ENCODE peak calls at places on chromosomes 3 and 15, in eight cellular contexts. C, B, O, I, Q, V, A and E are unnamed samples.

GRCh38 chr3:30750967-30751366 is 143.5 kb downstream of the GADL1 start:
- DNase-seq in C (no peak), B (no peak), O (no peak), I (no peak), Q (no peak), V (no peak), A (peak), E (no peak)

GRCh38 chr3:170027691-170028102 is 10.1 kb upstream of the GPR160 start:
- DNase-seq in C (no peak), B (no peak), O (no peak), I (no peak), Q (no peak), V (no peak), A (no peak), E (no peak)

GRCh38 chr3:137032465-137033120 is 74.8 kb downstream of the IL20RB start:
- DNase-seq in C (peak), B (peak), O (peak), I (peak), Q (peak), V (peak), A (peak), E (peak)

GRCh38 chr3:39454818-39455217 is 12.7 kb upstream of the MOBP start:
- DNase-seq in C (no peak), B (no peak), O (no peak), I (no peak), Q (no peak), V (no peak), A (no peak), E (no peak)

GRCh38 chr15:34206016-34206415 is 3.9 kb downstream of the KATNBL1 start:
- DNase-seq in C (no peak), B (no peak), O (no peak), I (no peak), Q (no peak), V (no peak), A (no peak), E (no peak)

GRCh38 chr3:46991406-46992165 is 12.1 kb downstream of the NBEAL2 start:
- DNase-seq in C (no peak), B (no peak), O (no peak), I (no peak), Q (no peak), V (no peak), A (no peak), E (no peak)

GRCh38 chr3:125556314-125556713 is 36.3 kb upstream of the SNX4 start:
- DNase-seq in C (no peak), B (no peak), O (no peak), I (no peak), Q (no peak), V (no peak), A (no peak), E (no peak)

GRCh38 chr3:139839659-139840058 is 95.3 kb upstream of the CLSTN2 start:
- DNase-seq in C (no peak), B (no peak), O (no peak), I (no peak), Q (no peak), V (peak), A (no peak), E (no peak)

GRCh38 chr3:45123030-45123429 is 23.1 kb downstream of the CDCP1 start:
- DNase-seq in C (no peak), B (no peak), O (peak), I (no peak), Q (no peak), V (peak), A (no peak), E (no peak)

GRCh38 chr15:92655178-92655995 is at the start of gene FAM174B:
- DNase-seq in C (peak), B (peak), O (peak), I (peak), Q (peak), V (no peak), A (peak), E (peak)

GRCh38 chr15:56307180-56307579 is 58.0 kb upstream of the TEX9 start:
- DNase-seq in C (no peak), B (no peak), O (no peak), I (no peak), Q (no peak), V (no peak), A (no peak), E (no peak)

GRCh38 chr3:68988740-68989139 is 24.7 kb downstream of the EOGT start:
- DNase-seq in C (no peak), B (no peak), O (no peak), I (no peak), Q (no peak), V (no peak), A (no peak), E (no peak)

GRCh38 chr15:74130089-74130848 is at the start of gene ISLR2:
- DNase-seq in C (no peak), B (no peak), O (no peak), I (no peak), Q (no peak), V (no peak), A (no peak), E (no peak)

GRCh38 chr3:157429703-157430102 is 6.9 kb upstream of the PTX3 start:
- DNase-seq in C (no peak), B (no peak), O (no peak), I (no peak), Q (no peak), V (no peak), A (no peak), E (no peak)

GRCh38 chr15:41870689-41871081 is 23.2 kb downstream of the SPTBN5 start:
- DNase-seq in C (no peak), B (no peak), O (no peak), I (peak), Q (peak), V (no peak), A (no peak), E (no peak)

GRCh38 chr3:36969540-36970432 is 23.1 kb downstream of the EPM2AIP1 start:
- DNase-seq in C (no peak), B (no peak), O (peak), I (peak), Q (peak), V (no peak), A (no peak), E (no peak)

GRCh38 chr15:31300208-31300661 is 26.4 kb upstream of the KLF13 start:
- DNase-seq in C (no peak), B (no peak), O (no peak), I (peak), Q (no peak), V (no peak), A (peak), E (peak)

GRCh38 chr3:67416703-67417102 is 237.7 kb downstream of the SUCLG2 start:
- DNase-seq in C (no peak), B (no peak), O (no peak), I (no peak), Q (no peak), V (no peak), A (no peak), E (no peak)

GRCh38 chr3:121619691-121620090 is 26.5 kb downstream of the FBXO40 start:
- DNase-seq in C (no peak), B (no peak), O (no peak), I (no peak), Q (no peak), V (no peak), A (no peak), E (no peak)

GRCh38 chr3:13009132-13009945 is 63.9 kb downstream of the IQSEC1 start:
- DNase-seq in C (peak), B (no peak), O (no peak), I (peak), Q (peak), V (no peak), A (no peak), E (no peak)

GRCh38 chr3:152380048-152380447 is 111.3 kb downstream of the MBNL1 start:
- DNase-seq in C (no peak), B (no peak), O (no peak), I (no peak), Q (no peak), V (no peak), A (no peak), E (no peak)

GRCh38 chr15:55230051-55230670 is 33.4 kb upstream of the RSL24D1 start:
- DNase-seq in C (peak), B (no peak), O (no peak), I (no peak), Q (no peak), V (no peak), A (no peak), E (no peak)

GRCh38 chr15:88716543-88717341 is 77.9 kb downstream of the ISG20 start:
- DNase-seq in C (no peak), B (no peak), O (no peak), I (no peak), Q (no peak), V (no peak), A (no peak), E (peak)

GRCh38 chr3:80696280-80696679 is 928.5 kb upstream of the ROBO1 start:
- DNase-seq in C (peak), B (no peak), O (peak), I (no peak), Q (no peak), V (no peak), A (no peak), E (no peak)

GRCh38 chr3:60703956-60704736 is 547.1 kb downstream of the FHIT start:
- DNase-seq in C (no peak), B (no peak), O (no peak), I (no peak), Q (no peak), V (no peak), A (no peak), E (no peak)

GRCh38 chr3:16935766-16936165 is 51.0 kb downstream of the PLCL2 start:
- DNase-seq in C (no peak), B (no peak), O (no peak), I (no peak), Q (no peak), V (no peak), A (no peak), E (no peak)

GRCh38 chr15:68994149-68994548 is 20.3 kb upstream of the NOX5 start:
- DNase-seq in C (no peak), B (no peak), O (no peak), I (no peak), Q (no peak), V (no peak), A (peak), E (peak)

GRCh38 chr15:75508741-75509532 is 57.4 kb upstream of the SIN3A start:
- DNase-seq in C (no peak), B (no peak), O (peak), I (no peak), Q (no peak), V (peak), A (no peak), E (no peak)

GRCh38 chr15:63075072-63075995 is 32.8 kb downstream of the TPM1 start:
- DNase-seq in C (no peak), B (no peak), O (no peak), I (no peak), Q (no peak), V (no peak), A (no peak), E (no peak)

GRCh38 chr3:137110392-137110996 is 152.7 kb downstream of the IL20RB start:
- DNase-seq in C (no peak), B (no peak), O (peak), I (no peak), Q (no peak), V (no peak), A (no peak), E (no peak)

GRCh38 chr3:6041894-6042293 is 819.0 kb upstream of the GRM7 start:
- DNase-seq in C (no peak), B (no peak), O (no peak), I (no peak), Q (no peak), V (no peak), A (no peak), E (no peak)

GRCh38 chr3:184884359-184885017 is 72.5 kb downstream of the VPS8 start:
- DNase-seq in C (no peak), B (no peak), O (no peak), I (no peak), Q (no peak), V (no peak), A (no peak), E (no peak)
- TF ChIP-seq POLR2A in C (no peak), B (no peak), O (no peak), I (no peak), Q (no peak), V (no peak), A (no peak), E (no peak)

GRCh38 chr3:150409527-150410310 is 1.6 kb downstream of the TSC22D2 start:
- DNase-seq in C (peak), B (peak), O (peak), I (peak), Q (peak), V (peak), A (peak), E (peak)

GRCh38 chr3:150407818-150408231 is 273 bp upstream of the TSC22D2 start:
- DNase-seq in C (no peak), B (peak), O (no peak), I (peak), Q (peak), V (peak), A (no peak), E (peak)

GRCh38 chr3:150409125-150409526 is 1.0 kb downstream of the TSC22D2 start:
- DNase-seq in C (no peak), B (peak), O (no peak), I (no peak), Q (no peak), V (no peak), A (no peak), E (no peak)

GRCh38 chr3:150407051-150407817 is 864 bp upstream of the TSC22D2 start:
- DNase-seq in C (no peak), B (no peak), O (peak), I (no peak), Q (no peak), V (no peak), A (no peak), E (no peak)

GRCh38 chr3:150408232-150409124 is at the start of gene TSC22D2:
- DNase-seq in C (peak), B (peak), O (peak), I (peak), Q (peak), V (peak), A (peak), E (peak)
- TF ChIP-seq CTCF in C (no peak), B (no peak), O (no peak), I (no peak), Q (no peak), V (no peak), A (no peak), E (no peak)

GRCh38 chr3:5013021-5013906 is 34.0 kb downstream of the BHLHE40 start:
- DNase-seq in C (peak), B (no peak), O (peak), I (peak), Q (no peak), V (no peak), A (no peak), E (no peak)
- H3K4me3 ChIP-seq in C (no peak), B (no peak), O (no peak), I (no peak), Q (no peak), V (no peak), A (no peak), E (no peak)

GRCh38 chr15:100853676-100854440 is 25.8 kb upstream of the ALDH1A3 start:
- DNase-seq in C (peak), B (no peak), O (no peak), I (no peak), Q (no peak), V (peak), A (no peak), E (peak)

GRCh38 chr15:100844778-100845177 is 34.9 kb upstream of the ALDH1A3 start:
- DNase-seq in C (no peak), B (no peak), O (no peak), I (no peak), Q (no peak), V (no peak), A (no peak), E (no peak)

GRCh38 chr15:100852630-100853029 is 27.0 kb upstream of the ALDH1A3 start:
- DNase-seq in C (peak), B (no peak), O (no peak), I (no peak), Q (no peak), V (no peak), A (no peak), E (peak)

GRCh38 chr15:100847194-100847593 is 32.4 kb upstream of the ALDH1A3 start:
- DNase-seq in C (peak), B (no peak), O (no peak), I (no peak), Q (no peak), V (no peak), A (no peak), E (no peak)

DNA sequence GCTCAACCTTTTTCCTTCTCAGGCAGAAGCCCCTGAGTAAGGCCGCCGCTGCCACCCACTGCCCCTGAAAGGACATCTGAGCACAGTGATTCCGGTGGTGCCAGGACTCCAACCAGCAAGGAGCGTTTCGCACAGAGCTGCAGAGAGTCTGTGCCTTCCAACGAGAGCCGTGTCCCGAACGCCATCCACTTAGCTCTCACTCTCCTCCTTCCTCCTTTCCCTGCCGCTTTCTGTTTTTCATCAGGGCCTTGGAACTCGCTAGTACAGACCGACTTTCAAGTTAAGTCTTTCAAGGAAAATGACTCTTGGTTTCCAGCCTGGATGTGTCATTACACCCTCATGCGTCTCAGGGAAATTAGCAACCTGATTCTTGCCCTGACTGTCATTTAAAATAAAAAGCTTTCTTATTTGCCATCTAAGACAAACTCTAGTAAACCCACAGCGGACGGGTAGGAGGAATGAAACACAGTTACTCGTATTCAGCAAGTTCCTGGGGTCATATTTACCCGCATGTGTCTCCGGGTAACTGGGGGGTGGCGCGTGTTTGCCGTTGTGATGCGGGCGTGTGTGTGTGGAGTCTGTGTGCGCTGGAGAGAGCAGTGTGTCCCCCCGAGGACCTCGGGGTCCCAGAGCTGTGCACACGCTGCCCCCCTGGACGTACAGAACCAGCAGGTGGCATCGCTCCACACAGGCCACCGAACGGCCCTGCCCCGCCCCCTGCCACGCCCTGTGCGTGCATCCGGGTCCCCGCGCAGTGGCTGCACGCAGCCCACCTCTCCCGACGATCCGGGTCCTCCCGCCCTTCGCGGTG is 30.4 kb upstream of the ALDH1A3 start:
- DNase-seq in C (peak), B (peak), O (peak), I (no peak), Q (no peak), V (peak), A (peak), E (no peak)
- TF ChIP-seq POLR2A in C (no peak), B (no peak), O (peak), I (no peak), Q (no peak), V (peak), A (no peak), E (no peak)

DNA sequence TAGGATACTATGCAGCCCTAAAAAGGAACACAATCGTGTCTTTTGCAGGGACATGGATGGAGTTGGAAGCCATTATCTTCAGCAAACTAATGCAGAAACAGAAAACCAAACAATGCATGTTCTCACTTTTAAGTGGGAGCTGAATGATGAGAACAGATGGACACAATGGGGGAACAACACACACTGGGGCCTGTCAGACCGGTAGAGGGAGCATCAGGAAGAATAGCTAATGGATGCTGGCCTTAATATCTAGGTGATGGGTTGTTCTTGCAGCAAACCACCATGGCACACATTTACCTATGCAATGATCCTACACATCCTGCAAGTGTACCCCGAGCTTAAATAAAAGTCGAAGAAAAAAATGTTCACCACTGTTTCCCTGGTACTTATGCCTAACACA is 17.5 kb downstream of the SENP7 start:
- DNase-seq in C (no peak), B (no peak), O (peak), I (no peak), Q (no peak), V (no peak), A (no peak), E (no peak)
- TF ChIP-seq CTCF in C (no peak), B (no peak), O (peak), I (no peak), Q (no peak), V (no peak), A (peak), E (no peak)

DNA sequence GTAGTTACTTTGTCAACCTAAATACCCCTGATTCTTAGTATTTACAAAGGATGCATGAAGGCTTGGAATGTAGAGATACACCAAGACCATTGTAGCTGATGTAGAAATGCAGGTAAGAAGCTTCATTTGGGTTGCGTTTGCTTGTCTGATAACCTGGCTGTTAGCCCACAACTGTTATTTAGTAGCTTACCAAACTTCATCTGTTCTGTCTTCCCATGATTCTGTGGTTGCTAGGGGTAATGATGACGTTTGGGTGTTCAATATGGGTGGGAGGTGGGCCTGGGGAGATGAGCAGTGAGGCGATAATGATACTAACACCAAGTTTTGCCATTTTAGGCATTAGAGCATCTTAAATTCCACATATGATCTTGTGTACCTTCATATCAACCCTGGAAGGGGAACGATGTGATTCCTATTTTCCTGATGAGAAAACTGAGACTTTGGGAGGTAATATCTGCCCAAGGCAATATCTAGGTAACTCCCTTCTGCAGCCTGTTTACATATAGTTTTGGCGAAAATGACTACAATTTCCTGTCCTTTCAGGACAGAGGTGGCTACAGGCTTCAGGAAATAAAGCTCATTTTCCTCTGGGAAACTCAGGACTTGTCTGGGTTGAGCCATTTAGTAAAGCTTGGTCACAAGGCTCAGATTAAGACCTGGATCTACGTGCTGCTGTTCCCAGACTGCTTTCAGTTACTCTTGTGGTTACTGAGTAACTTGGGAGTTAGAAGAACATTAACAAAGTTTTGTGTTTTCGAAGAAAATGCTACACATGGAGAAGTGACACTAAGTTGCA is 26.8 kb downstream of the FNDC3B start:
- DNase-seq in C (no peak), B (no peak), O (peak), I (no peak), Q (no peak), V (no peak), A (no peak), E (no peak)
- H3K4me3 ChIP-seq in C (no peak), B (no peak), O (peak), I (no peak), Q (no peak), V (no peak), A (no peak), E (no peak)

GRCh38 chr3:106033654-106034053 is 164.8 kb upstream of the CBLB start:
- DNase-seq in C (no peak), B (no peak), O (no peak), I (no peak), Q (no peak), V (no peak), A (no peak), E (no peak)

GRCh38 chr3:106032479-106032878 is 163.7 kb upstream of the CBLB start:
- DNase-seq in C (no peak), B (no peak), O (no peak), I (no peak), Q (no peak), V (no peak), A (no peak), E (no peak)

GRCh38 chr3:106029941-106030619 is 161.3 kb upstream of the CBLB start:
- DNase-seq in C (no peak), B (no peak), O (peak), I (no peak), Q (no peak), V (no peak), A (no peak), E (no peak)

GRCh38 chr3:106034313-106034712 is 165.5 kb upstream of the CBLB start:
- DNase-seq in C (no peak), B (no peak), O (no peak), I (no peak), Q (no peak), V (no peak), A (no peak), E (no peak)

DNA sequence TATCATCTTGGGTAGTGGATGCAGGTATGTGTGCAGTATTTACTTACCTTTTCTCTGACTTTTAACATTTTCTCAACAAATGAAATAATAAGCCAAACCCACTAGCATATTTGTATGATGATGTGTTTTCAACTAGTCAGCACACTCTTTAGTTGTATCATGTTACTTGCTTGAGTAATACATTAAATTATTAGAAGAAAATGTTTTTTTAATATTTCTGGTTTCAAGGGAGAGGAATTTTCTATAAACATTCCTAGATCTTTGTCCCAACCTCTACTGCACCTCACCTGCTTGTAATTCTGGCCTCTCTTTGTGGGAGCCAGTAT is 161.8 kb upstream of the CBLB start:
- DNase-seq in C (no peak), B (no peak), O (no peak), I (no peak), Q (no peak), V (no peak), A (no peak), E (no peak)
- TF ChIP-seq POLR2A in C (no peak), B (no peak), O (no peak), I (no peak), Q (no peak), V (no peak), A (no peak), E (no peak)